ENCODE peak calls at places on chromosomes 16 and 17, in seven cellular contexts. Q is neural progenitor cell, A is fibroblast of lung, F is HCT116, D is IMR-90, O is SK-N-SH, U is H9. W is an unnamed sample.

GRCh38 chr16:80924372-80924978 is 82.2 kb downstream of the CMC2 start:
- DNase-seq in D (peak), A (peak), U (peak), F (peak), Q (peak), O (peak), W (peak)

GRCh38 chr17:45749831-45750335 is 34.2 kb upstream of the CRHR1 start:
- DNase-seq in U (no peak), F (no peak), O (no peak), A (no peak), D (no peak), Q (no peak), W (peak)

GRCh38 chr16:15811778-15812750 is 44.8 kb downstream of the MYH11 start:
- DNase-seq in F (no peak), O (no peak), Q (peak), U (no peak), D (peak), A (peak), W (no peak)

GRCh38 chr17:29590979-29591736 is 1.7 kb upstream of the GIT1 start:
- DNase-seq in O (peak), F (peak), U (peak), D (peak), A (peak), Q (peak), W (no peak)

GRCh38 chr16:20853076-20853597 is 46.8 kb downstream of the REXO5 start:
- DNase-seq in U (no peak), A (no peak), O (no peak), D (no peak), Q (no peak), F (no peak), W (no peak)

GRCh38 chr17:44970136-44970737 is 2.1 kb upstream of the C1QL1 start:
- DNase-seq in Q (peak), A (no peak), O (peak), D (no peak), F (no peak), U (peak), W (no peak)

GRCh38 chr17:58756246-58757161 is 850 bp downstream of the PPM1E start:
- DNase-seq in A (no peak), U (peak), O (peak), F (no peak), D (no peak), Q (peak), W (no peak)

GRCh38 chr17:8430966-8431365 is 4.7 kb upstream of the NDEL1 start:
- DNase-seq in A (peak), D (peak), O (no peak), U (no peak), F (no peak), Q (peak), W (no peak)

GRCh38 chr16:13919330-13919682 is 648 bp upstream of the ERCC4 start:
- DNase-seq in Q (peak), A (peak), O (peak), U (no peak), D (peak), F (peak), W (no peak)

GRCh38 chr16:12944300-12944699 is 42.9 kb downstream of the SHISA9 start:
- DNase-seq in F (no peak), U (no peak), Q (no peak), O (no peak), A (no peak), D (no peak), W (no peak)

GRCh38 chr17:34110315-34110714 is 144.8 kb upstream of the CCL2 start:
- DNase-seq in A (no peak), U (peak), Q (peak), O (peak), F (no peak), D (no peak), W (no peak)

GRCh38 chr17:80364091-80364691 is 50.8 kb upstream of the ENDOV start:
- DNase-seq in A (peak), D (no peak), F (peak), U (peak), O (peak), Q (peak), W (peak)

GRCh38 chr17:39209317-39210092 is 9.4 kb downstream of the RPL19 start:
- DNase-seq in O (peak), A (peak), F (no peak), U (peak), Q (peak), D (peak), W (peak)

GRCh38 chr17:2980211-2980903 is 83.0 kb downstream of the OR1D5 start:
- DNase-seq in Q (no peak), U (peak), F (no peak), O (no peak), A (no peak), D (no peak), W (no peak)

GRCh38 chr17:49741009-49741691 is 22.8 kb downstream of the FAM117A start:
- DNase-seq in D (peak), Q (no peak), A (peak), F (no peak), O (no peak), U (no peak), W (no peak)

GRCh38 chr17:66724581-66725341 is 110.2 kb upstream of the CACNG5 start:
- DNase-seq in D (peak), F (no peak), U (peak), A (peak), O (no peak), Q (no peak), W (no peak)

GRCh38 chr16:86661715-86662114 is 83.4 kb downstream of the FOXL1 start:
- DNase-seq in Q (no peak), O (no peak), A (no peak), F (no peak), D (peak), U (no peak), W (no peak)

GRCh38 chr17:40373999-40374398 is 9.5 kb upstream of the GJD3 start:
- DNase-seq in U (no peak), D (no peak), Q (no peak), A (no peak), F (no peak), O (no peak), W (no peak)

GRCh38 chr16:31700200-31700529 is 172.5 kb downstream of the AHSP start:
- DNase-seq in F (peak), A (no peak), D (no peak), Q (no peak), U (peak), O (peak), W (no peak)

GRCh38 chr17:40909755-40910154 is 24.7 kb upstream of the KRT20 start:
- DNase-seq in U (no peak), Q (no peak), D (peak), A (peak), F (no peak), O (no peak), W (no peak)

GRCh38 chr16:56102159-56102798 is 89.0 kb upstream of the GNAO1 start:
- DNase-seq in O (peak), U (no peak), F (no peak), A (peak), D (no peak), Q (peak), W (peak)

GRCh38 chr16:1078579-1079021 is 6.1 kb downstream of the SSTR5 start:
- DNase-seq in A (peak), F (no peak), D (peak), U (no peak), O (no peak), Q (no peak), W (peak)

GRCh38 chr16:55655709-55656694 is at the start of gene SLC6A2:
- DNase-seq in D (no peak), Q (peak), F (no peak), O (peak), U (peak), A (no peak), W (peak)

GRCh38 chr17:74160656-74161500 is 42.6 kb upstream of the RPL38 start:
- DNase-seq in D (no peak), F (no peak), A (no peak), Q (no peak), U (peak), O (no peak), W (no peak)

GRCh38 chr17:67366193-67367157 is at the start of gene PSMD12:
- DNase-seq in F (peak), U (peak), D (peak), A (peak), Q (peak), O (peak), W (peak)

GRCh38 chr17:18262641-18263040 is 2.2 kb downstream of the MIEF2 start:
- DNase-seq in F (no peak), D (no peak), O (no peak), A (no peak), Q (no peak), U (no peak), W (peak)
- H3K9ac ChIP-seq in F (no peak), D (no peak), O (no peak), A (no peak), Q (no peak), U (no peak), W (no peak)

GRCh38 chr17:82882715-82883446 is 43.1 kb upstream of the ZNF750 start:
- DNase-seq in D (no peak), U (no peak), Q (no peak), F (no peak), A (no peak), O (no peak), W (peak)
- H3K9ac ChIP-seq in D (no peak), U (no peak), Q (no peak), F (no peak), A (no peak), O (no peak), W (no peak)

GRCh38 chr17:64264891-64265290 is 1.8 kb upstream of the TEX2 start:
- DNase-seq in U (no peak), Q (no peak), D (no peak), F (no peak), O (no peak), A (no peak), W (no peak)
- H3K9ac ChIP-seq in U (no peak), Q (no peak), D (no peak), F (no peak), O (no peak), A (no peak), W (no peak)

DNA sequence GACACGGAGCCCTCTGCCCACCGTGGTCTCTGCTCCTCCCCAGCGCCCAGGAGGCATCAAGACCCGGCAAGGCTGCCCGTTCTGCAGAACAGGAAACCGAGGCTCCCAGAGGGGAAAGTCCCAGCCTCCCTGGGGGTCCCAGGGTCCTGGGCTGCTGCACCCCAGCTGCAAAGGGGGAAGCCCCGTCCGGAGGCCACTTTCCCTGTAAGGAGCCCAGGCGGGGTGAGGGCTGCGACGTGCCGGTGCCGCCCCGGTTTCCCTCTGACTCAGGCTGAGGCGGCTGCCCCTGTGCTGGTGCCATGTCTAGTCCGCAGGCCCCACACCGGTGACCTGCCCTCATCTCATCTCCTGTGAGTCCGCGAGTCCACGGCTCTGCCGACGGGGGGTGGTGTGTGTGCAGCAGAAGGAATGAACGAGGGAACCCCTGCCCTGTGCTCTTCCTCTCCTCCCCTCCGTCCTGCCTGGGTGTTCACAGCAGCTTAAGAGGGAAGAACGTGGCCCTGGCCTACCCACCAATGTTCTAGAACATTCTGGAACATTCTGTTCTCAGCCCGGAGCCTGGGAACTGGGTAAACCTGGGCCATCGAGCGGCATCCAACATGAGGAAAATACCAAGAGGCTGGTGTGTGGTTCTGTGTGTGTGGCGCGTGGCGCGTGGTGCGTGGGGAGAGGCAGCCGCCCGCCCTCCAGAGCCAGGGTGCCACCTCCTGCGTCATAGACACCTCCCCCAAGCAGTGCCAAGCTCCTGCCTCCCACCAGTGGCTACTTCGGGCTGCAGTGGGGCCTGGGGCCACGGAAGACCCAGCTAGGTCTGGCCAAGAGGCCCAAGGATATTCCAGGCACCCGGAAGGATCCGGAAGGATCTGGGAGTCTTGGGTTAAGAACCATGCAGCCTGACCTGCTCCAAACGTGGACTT is 7.0 kb upstream of the CBFA2T3 start:
- DNase-seq in A (no peak), F (no peak), O (no peak), Q (no peak), D (no peak), U (no peak), W (no peak)
- H3K9ac ChIP-seq in A (no peak), F (no peak), O (no peak), Q (no peak), D (no peak), U (no peak), W (no peak)

GRCh38 chr16:10922328-10923145 is 19.7 kb downstream of the DEXI start:
- DNase-seq in A (peak), O (no peak), U (no peak), F (no peak), D (peak), Q (no peak), W (no peak)
- H3K9ac ChIP-seq in A (peak), O (no peak), U (no peak), F (no peak), D (no peak), Q (no peak), W (no peak)

W was measured in kidney.